ENCODE peak calls at places on chromosomes 6 and 20, in five cellular contexts. One of them, this sample, is unnamed.

GRCh38 chr6:138492113-138492512 is 7.2 kb downstream of the NHSL1 start:
- DNase-seq in RCC 7860: no peak
- DNase-seq in T follicular helper cell: no peak
- DNase-seq in AG04450: no peak
- DNase-seq in GM03348: no peak
- DNase-seq in this sample: no peak

GRCh38 chr6:36701401-36701991 is 3.9 kb downstream of the RAB44 start:
- DNase-seq in RCC 7860: peak
- DNase-seq in T follicular helper cell: no peak
- DNase-seq in AG04450: no peak
- DNase-seq in GM03348: no peak
- DNase-seq in this sample: no peak

GRCh38 chr20:2237059-2237458 is 58.7 kb upstream of the TGM3 start:
- DNase-seq in RCC 7860: peak
- DNase-seq in T follicular helper cell: no peak
- DNase-seq in AG04450: peak
- DNase-seq in GM03348: peak
- DNase-seq in this sample: peak

GRCh38 chr6:70686548-70687133 is 19.0 kb downstream of the SMAP1 start:
- DNase-seq in RCC 7860: peak
- DNase-seq in T follicular helper cell: no peak
- DNase-seq in AG04450: no peak
- DNase-seq in GM03348: peak
- DNase-seq in this sample: peak

GRCh38 chr6:130944486-130944885 is 117.3 kb downstream of the SMLR1 start:
- DNase-seq in RCC 7860: no peak
- DNase-seq in T follicular helper cell: no peak
- DNase-seq in AG04450: no peak
- DNase-seq in GM03348: no peak
- DNase-seq in this sample: no peak

GRCh38 chr6:129634411-129635230 is 75.4 kb downstream of the ARHGAP18 start:
- DNase-seq in RCC 7860: peak
- DNase-seq in T follicular helper cell: no peak
- DNase-seq in AG04450: no peak
- DNase-seq in GM03348: no peak
- DNase-seq in this sample: no peak

GRCh38 chr20:59728722-59729430 is 124.5 kb downstream of the PHACTR3 start:
- DNase-seq in RCC 7860: no peak
- DNase-seq in T follicular helper cell: no peak
- DNase-seq in AG04450: no peak
- DNase-seq in GM03348: no peak
- DNase-seq in this sample: no peak

GRCh38 chr20:42652261-42652660 is 537.4 kb downstream of the PTPRT start:
- DNase-seq in RCC 7860: no peak
- DNase-seq in T follicular helper cell: no peak
- DNase-seq in AG04450: no peak
- DNase-seq in GM03348: no peak
- DNase-seq in this sample: no peak

GRCh38 chr20:48690888-48691287 is 136.9 kb downstream of the PREX1 start:
- DNase-seq in RCC 7860: no peak
- DNase-seq in T follicular helper cell: no peak
- DNase-seq in AG04450: no peak
- DNase-seq in GM03348: no peak
- DNase-seq in this sample: no peak